ENCODE peak calls at places on chromosomes 3 and 15, in ten cellular contexts. R is cardiac fibroblast; J is stimulated activated CD4-positive, alpha-beta T cell treated with anti-CD3 and anti-CD28 coated beads, TNF-alpha, amount 100 ng/mL, for 4 hours; H is H4; E is HEK293T; M is hippocampal formation; L is iPS-NIHi11; G is activated B cell treated with CpG ODN at 0.5 μM for 24 hours; T is neural crest cell; K is progenitor cell of endocrine pancreas. Z is an unnamed sample.

GRCh38 chr15:26702381-26702780 is 70.5 kb downstream of the GABRB3 start:
- DNase-seq in J (no peak), L (no peak), M (no peak), T (no peak), E (no peak), H (no peak), R (no peak), K (no peak), G (no peak), Z (no peak)

GRCh38 chr3:156948402-156949210 is 122.5 kb downstream of the LEKR1 start:
- DNase-seq in K (no peak), J (no peak), M (no peak), G (no peak), H (no peak), T (no peak), R (no peak), E (no peak), L (no peak), Z (no peak)

GRCh38 chr3:96803860-96804259 is 10.5 kb upstream of the EPHA6 start:
- DNase-seq in K (no peak), H (peak), G (no peak), J (no peak), E (no peak), M (no peak), L (no peak), T (no peak), R (no peak), Z (peak)

GRCh38 chr3:186298876-186299275 is 63.2 kb downstream of the DGKG start:
- DNase-seq in J (no peak), T (no peak), M (peak), K (no peak), H (no peak), R (no peak), E (no peak), L (no peak), G (no peak), Z (no peak)

GRCh38 chr3:64575211-64575844 is 112.5 kb downstream of the ADAMTS9 start:
- DNase-seq in M (no peak), E (peak), H (peak), G (no peak), J (no peak), L (peak), K (no peak), R (peak), T (no peak), Z (no peak)

GRCh38 chr15:67098768-67099282 is 33.4 kb downstream of the SMAD3 start:
- DNase-seq in L (no peak), R (no peak), M (no peak), J (no peak), T (no peak), K (no peak), H (no peak), G (no peak), E (no peak), Z (no peak)

GRCh38 chr3:28752290-28752689 is 403.7 kb upstream of the AZI2 start:
- DNase-seq in E (no peak), R (no peak), G (no peak), K (no peak), J (no peak), H (no peak), L (no peak), M (no peak), T (no peak), Z (no peak)

GRCh38 chr15:67366904-67367303 is 112.3 kb downstream of the IQCH start:
- DNase-seq in K (no peak), L (no peak), J (no peak), M (no peak), G (no peak), R (no peak), H (no peak), E (no peak), T (no peak), Z (no peak)

Z was measured in NCI-H226.